ENCODE peak calls at places on chromosomes 7 and 10, in four cellular contexts. Y is CD4-positive, CD25-positive, alpha-beta regulatory T cell; P is adrenal gland; A is CD8-positive, alpha-beta memory T cell. D is an unnamed sample.

GRCh38 chr7:73830872-73831655 is at the start of gene CLDN4:
- DNase-seq in Y (no peak), P (no peak), A (no peak), D (no peak)

GRCh38 chr10:48450811-48451466 is 144.5 kb downstream of the MAPK8 start:
- DNase-seq in Y (no peak), P (no peak), A (no peak), D (no peak)

GRCh38 chr7:42250411-42250810 is 13.4 kb upstream of the GLI3 start:
- DNase-seq in Y (no peak), P (no peak), A (no peak), D (no peak)

GRCh38 chr7:123650595-123650994 is 5.1 kb upstream of the LMOD2 start:
- DNase-seq in Y (no peak), P (no peak), A (no peak), D (no peak)

GRCh38 chr7:20236043-20236442 is 18.9 kb upstream of the MACC1 start:
- DNase-seq in Y (no peak), P (no peak), A (no peak), D (no peak)

GRCh38 chr10:11687779-11688447 is 54.3 kb upstream of the ECHDC3 start:
- DNase-seq in Y (no peak), P (no peak), A (no peak), D (no peak)

GRCh38 chr10:21517134-21517982 is 8.1 kb downstream of the SKIDA1 start:
- DNase-seq in Y (peak), P (peak), A (no peak), D (peak)

GRCh38 chr10:112367516-112367915 is 6.4 kb upstream of the ACSL5 start:
- DNase-seq in Y (no peak), P (no peak), A (no peak), D (no peak)

GRCh38 chr7:142790565-142790964 is 19.8 kb downstream of the PRSS2 start:
- DNase-seq in Y (peak), P (no peak), A (no peak), D (no peak)

GRCh38 chr10:21368728-21369425 is 156.6 kb downstream of the SKIDA1 start:
- DNase-seq in Y (no peak), P (peak), A (no peak), D (no peak)

GRCh38 chr7:6157685-6158423 is 114.6 kb downstream of the CYTH3 start:
- DNase-seq in Y (no peak), P (no peak), A (no peak), D (no peak)

GRCh38 chr7:50552921-50553320 is 12.3 kb downstream of the DDC start:
- DNase-seq in Y (no peak), P (peak), A (no peak), D (no peak)

GRCh38 chr10:123470570-123470969 is 195.6 kb upstream of the GPR26 start:
- DNase-seq in Y (no peak), P (no peak), A (no peak), D (no peak)

GRCh38 chr10:73648975-73649829 is 6.6 kb downstream of the SYNPO2L start:
- DNase-seq in Y (no peak), P (no peak), A (no peak), D (no peak)

GRCh38 chr7:27066148-27066547 is 29.7 kb downstream of the HOXA1 start:
- DNase-seq in Y (no peak), P (no peak), A (no peak), D (no peak)

GRCh38 chr7:149286811-149287400 is 24.9 kb downstream of the ZNF783 start:
- DNase-seq in Y (no peak), P (no peak), A (no peak), D (no peak)

GRCh38 chr10:126130291-126130710 is 233.9 kb downstream of the FANK1 start:
- DNase-seq in Y (no peak), P (peak), A (no peak), D (no peak)

GRCh38 chr7:2956526-2957368 is 86.9 kb downstream of the CARD11 start:
- DNase-seq in Y (no peak), P (peak), A (no peak), D (peak)

GRCh38 chr7:69211739-69212138 is 386.5 kb upstream of the AUTS2 start:
- DNase-seq in Y (no peak), P (no peak), A (no peak), D (no peak)

GRCh38 chr10:74255800-74256422 is 104.9 kb downstream of the ADK start:
- DNase-seq in Y (no peak), P (no peak), A (no peak), D (no peak)

GRCh38 chr7:54663603-54664234 is 95.3 kb downstream of the SEC61G start:
- DNase-seq in Y (no peak), P (no peak), A (no peak), D (no peak)

GRCh38 chr7:539731-540411 is 20.2 kb upstream of the PDGFA start:
- DNase-seq in Y (no peak), P (no peak), A (no peak), D (no peak)

GRCh38 chr10:60964257-60965235 is 20.6 kb upstream of the RHOBTB1 start:
- DNase-seq in Y (peak), P (peak), A (peak), D (peak)

DNA sequence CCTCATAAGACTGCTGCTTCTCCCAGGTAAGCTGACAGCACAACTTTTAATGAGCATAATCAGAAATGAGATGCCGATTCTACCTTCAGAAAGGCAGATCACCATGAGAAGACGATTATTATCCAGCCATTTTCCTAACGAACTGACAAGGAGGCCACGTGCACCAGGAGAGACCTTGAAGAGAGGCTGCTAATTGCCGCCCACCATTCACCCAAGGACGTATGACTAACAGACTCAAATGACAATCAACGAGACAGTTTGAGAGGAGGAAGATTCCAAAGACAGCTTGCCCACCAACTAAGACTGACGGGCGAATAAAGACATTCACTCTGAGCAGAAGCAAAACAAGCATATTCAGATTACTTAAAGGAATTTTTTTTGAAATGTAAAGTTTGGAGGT is 301.9 kb upstream of the TAC1 start:
- DNase-seq in Y (no peak), P (no peak), A (no peak), D (no peak)
- H3K4me3 ChIP-seq in Y (no peak), P (no peak), A (no peak), D (no peak)

DNA sequence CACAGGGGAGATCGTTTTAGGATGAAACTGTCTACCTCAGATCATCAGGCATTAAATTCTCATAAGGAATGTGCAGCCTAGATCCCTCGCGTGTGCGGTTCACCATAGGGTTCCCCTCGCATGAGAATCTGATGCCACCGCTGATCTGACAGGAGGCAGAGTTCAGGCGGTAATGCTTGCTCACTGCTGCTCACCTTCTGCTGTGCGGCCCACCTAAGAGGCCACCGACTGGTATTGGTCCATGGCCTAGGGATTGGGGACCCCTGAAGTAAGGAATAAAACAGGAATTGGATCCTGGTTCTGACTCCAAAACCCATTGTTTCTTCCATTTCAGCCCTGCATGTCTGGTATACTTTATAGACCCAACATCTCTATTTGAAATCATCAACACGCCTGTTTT is 4.1 kb downstream of the NOD1 start:
- DNase-seq in Y (no peak), P (no peak), A (no peak), D (no peak)
- H3K4me3 ChIP-seq in Y (no peak), P (no peak), A (no peak), D (no peak)

DNA sequence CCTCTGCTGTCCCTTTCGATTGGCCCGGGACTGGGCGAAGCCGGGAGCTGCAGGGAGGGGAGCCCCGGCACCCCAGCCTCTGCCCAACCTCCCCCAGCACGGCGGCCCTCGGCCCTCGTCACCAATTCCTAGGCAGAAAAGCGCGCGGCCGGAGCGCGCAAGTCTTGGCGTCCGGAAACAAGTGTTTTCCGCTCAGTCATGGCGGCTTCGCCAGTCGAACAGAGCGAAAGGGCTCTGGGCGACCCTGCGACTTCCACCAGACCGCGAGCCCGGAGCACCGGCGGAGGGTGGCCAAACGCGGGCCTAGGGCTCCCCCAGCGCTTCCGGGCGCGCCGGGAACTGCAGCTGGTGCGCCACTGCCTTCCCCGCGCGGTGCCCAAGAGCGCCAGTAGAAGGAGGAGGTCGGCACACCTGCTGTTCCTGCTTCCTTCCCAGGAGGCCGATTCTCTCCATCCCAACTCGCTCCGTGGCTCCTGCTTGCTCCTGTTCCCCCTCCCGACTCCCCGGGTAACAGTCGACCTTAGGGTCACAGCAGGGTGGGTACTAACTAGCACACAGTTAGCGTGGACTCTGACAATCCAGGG is 729.9 kb downstream of the ZWINT start:
- DNase-seq in Y (no peak), P (peak), A (no peak), D (no peak)
- H3K4me3 ChIP-seq in Y (no peak), P (no peak), A (no peak), D (no peak)

DNA sequence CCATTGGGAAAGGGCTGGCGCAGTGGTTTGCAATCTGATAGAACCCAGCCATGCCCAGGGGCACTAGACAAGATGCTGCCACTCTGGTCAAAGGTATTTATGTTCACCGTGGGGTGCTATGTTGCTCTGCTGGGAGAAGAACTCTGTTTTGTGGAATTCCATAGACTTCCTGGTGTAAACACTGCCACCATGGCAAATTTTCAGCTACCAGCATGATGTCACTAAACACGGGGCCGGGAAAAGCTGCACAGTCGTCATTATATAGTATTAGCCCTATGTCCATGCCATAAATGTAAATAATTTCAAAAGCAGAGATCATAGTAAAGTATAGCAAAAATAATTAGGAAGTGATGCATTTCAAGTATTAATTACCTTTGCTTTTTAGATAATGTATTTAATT is 500.6 kb downstream of the PARD3 start:
- DNase-seq in Y (no peak), P (no peak), A (no peak), D (no peak)
- H3K4me3 ChIP-seq in Y (no peak), P (no peak), A (no peak), D (no peak)

GRCh38 chr10:15620304-15620703 is 99.4 kb downstream of the ITGA8 start:
- DNase-seq in Y (no peak), P (no peak), A (no peak), D (no peak)
- H3K4me3 ChIP-seq in Y (no peak), P (no peak), A (no peak), D (no peak)

D was measured in naive thymus-derived CD4-positive, alpha-beta T cell.